ENCODE peak calls at places on chromosome 2, in five cellular contexts. L, P, X, V and U are unnamed samples.

GRCh38 chr2:100647709-100648108 is 84.9 kb downstream of the PDCL3 start:
- DNase-seq in L (no peak), P (no peak), X (no peak), V (no peak), U (no peak)

GRCh38 chr2:210252699-210253606 is 27.7 kb upstream of the ACADL start:
- DNase-seq in L (no peak), P (no peak), X (no peak), V (no peak), U (no peak)

GRCh38 chr2:150271952-150272351 is 215.5 kb downstream of the RND3 start:
- DNase-seq in L (no peak), P (no peak), X (no peak), V (no peak), U (no peak)

GRCh38 chr2:125680809-125681208 is 975.1 kb upstream of the GYPC start:
- DNase-seq in L (no peak), P (no peak), X (no peak), V (no peak), U (no peak)

GRCh38 chr2:157592983-157593382 is 35.7 kb downstream of the ACVR1C start:
- DNase-seq in L (no peak), P (peak), X (no peak), V (peak), U (no peak)

GRCh38 chr2:55282110-55282917 is 13.3 kb upstream of the MTIF2 start:
- DNase-seq in L (peak), P (peak), X (peak), V (peak), U (peak)

GRCh38 chr2:186308347-186308746 is 177.7 kb upstream of the ZC3H15 start:
- DNase-seq in L (no peak), P (no peak), X (no peak), V (no peak), U (no peak)

GRCh38 chr2:20661028-20661980 is 5.6 kb upstream of the GDF7 start:
- DNase-seq in L (peak), P (peak), X (peak), V (peak), U (peak)

GRCh38 chr2:177714704-177715103 is 322.1 kb downstream of the AGPS start:
- DNase-seq in L (no peak), P (no peak), X (no peak), V (no peak), U (no peak)

GRCh38 chr2:225895126-225895525 is 495.6 kb downstream of the NYAP2 start:
- DNase-seq in L (no peak), P (peak), X (no peak), V (no peak), U (no peak)

GRCh38 chr2:13572466-13572865 is 855.7 kb downstream of the TRIB2 start:
- DNase-seq in L (no peak), P (no peak), X (no peak), V (no peak), U (no peak)

GRCh38 chr2:10501980-10502802 is 54.1 kb upstream of the ODC1 start:
- DNase-seq in L (no peak), P (no peak), X (no peak), V (no peak), U (no peak)

GRCh38 chr2:215401896-215402379 is 33.9 kb downstream of the FN1 start:
- DNase-seq in L (no peak), P (peak), X (no peak), V (peak), U (no peak)

GRCh38 chr2:231642631-231643493 is 50.2 kb downstream of the TEX44 start:
- DNase-seq in L (peak), P (peak), X (peak), V (no peak), U (no peak)

GRCh38 chr2:56474412-56475158 is 290.8 kb downstream of the CCDC85A start:
- DNase-seq in L (no peak), P (peak), X (no peak), V (peak), U (no peak)

GRCh38 chr2:208025814-208026184 is 472 bp upstream of the PLEKHM3 start:
- DNase-seq in L (no peak), P (no peak), X (peak), V (no peak), U (peak)

GRCh38 chr2:85501244-85501643 is 37.7 kb upstream of the MAT2A start:
- DNase-seq in L (no peak), P (no peak), X (no peak), V (no peak), U (no peak)